ENCODE peak calls at places on chromosomes 6 and 20, in four cellular contexts. One of them, this sample, is unnamed.

GRCh38 chr20:53942121-53942816 is 128.1 kb downstream of the BCAS1 start:
- DNase-seq in GM20000: no peak
- DNase-seq in effector memory CD4-positive, alpha-beta T cell: no peak
- DNase-seq in AG09309: no peak
- DNase-seq in this sample: no peak

GRCh38 chr6:135922170-135922569 is 70.7 kb downstream of the PDE7B start:
- DNase-seq in GM20000: no peak
- DNase-seq in effector memory CD4-positive, alpha-beta T cell: no peak
- DNase-seq in AG09309: peak
- DNase-seq in this sample: peak

GRCh38 chr6:32885698-32886286 is 31.8 kb downstream of the PSMB9 start:
- DNase-seq in GM20000: peak
- DNase-seq in effector memory CD4-positive, alpha-beta T cell: no peak
- DNase-seq in AG09309: no peak
- DNase-seq in this sample: peak

GRCh38 chr6:149060300-149060984 is 257.1 kb upstream of the TAB2 start:
- DNase-seq in GM20000: peak
- DNase-seq in effector memory CD4-positive, alpha-beta T cell: peak
- DNase-seq in AG09309: no peak
- DNase-seq in this sample: no peak

GRCh38 chr6:24668997-24669361 is 2.1 kb downstream of the ACOT13 start:
- DNase-seq in effector memory CD4-positive, alpha-beta T cell: no peak
- DNase-seq in GM20000: no peak
- DNase-seq in AG09309: no peak
- DNase-seq in this sample: no peak

GRCh38 chr6:92122746-92123145 is 1296.6 kb downstream of the EPHA7 start:
- DNase-seq in GM20000: no peak
- DNase-seq in effector memory CD4-positive, alpha-beta T cell: no peak
- DNase-seq in AG09309: no peak
- DNase-seq in this sample: no peak

GRCh38 chr20:23520185-23520584 is 29.3 kb downstream of the CST8 start:
- DNase-seq in effector memory CD4-positive, alpha-beta T cell: no peak
- DNase-seq in AG09309: no peak
- DNase-seq in GM20000: no peak
- DNase-seq in this sample: no peak

GRCh38 chr20:21995461-21995860 is 290.0 kb downstream of the PAX1 start:
- DNase-seq in AG09309: no peak
- DNase-seq in GM20000: no peak
- DNase-seq in effector memory CD4-positive, alpha-beta T cell: no peak
- DNase-seq in this sample: no peak

GRCh38 chr6:157392927-157393666 is 12.1 kb downstream of the ZDHHC14 start:
- DNase-seq in GM20000: no peak
- DNase-seq in effector memory CD4-positive, alpha-beta T cell: no peak
- DNase-seq in AG09309: no peak
- DNase-seq in this sample: no peak

GRCh38 chr6:109263873-109264700 is 118.2 kb downstream of the CD164 start:
- DNase-seq in AG09309: no peak
- DNase-seq in effector memory CD4-positive, alpha-beta T cell: no peak
- DNase-seq in GM20000: no peak
- DNase-seq in this sample: no peak

GRCh38 chr6:132214716-132215115 is 186.6 kb downstream of the MOXD1 start:
- DNase-seq in AG09309: no peak
- DNase-seq in effector memory CD4-positive, alpha-beta T cell: no peak
- DNase-seq in GM20000: no peak
- DNase-seq in this sample: no peak

GRCh38 chr6:25971187-25971811 is 8.7 kb downstream of the TRIM38 start:
- DNase-seq in AG09309: peak
- DNase-seq in GM20000: no peak
- DNase-seq in effector memory CD4-positive, alpha-beta T cell: no peak
- DNase-seq in this sample: peak

GRCh38 chr20:36916199-36916598 is 35.3 kb downstream of the SAMHD1 start:
- DNase-seq in effector memory CD4-positive, alpha-beta T cell: no peak
- DNase-seq in GM20000: no peak
- DNase-seq in AG09309: no peak
- DNase-seq in this sample: no peak

GRCh38 chr6:11094411-11094851 is 797 bp downstream of the SMIM13 start:
- DNase-seq in effector memory CD4-positive, alpha-beta T cell: peak
- DNase-seq in GM20000: peak
- DNase-seq in AG09309: no peak
- DNase-seq in this sample: peak

GRCh38 chr20:478949-479429 is 16.7 kb upstream of the TBC1D20 start:
- DNase-seq in GM20000: peak
- DNase-seq in effector memory CD4-positive, alpha-beta T cell: no peak
- DNase-seq in AG09309: no peak
- DNase-seq in this sample: peak

GRCh38 chr6:48765352-48765961 is 654.5 kb upstream of the PTCHD4 start:
- DNase-seq in effector memory CD4-positive, alpha-beta T cell: no peak
- DNase-seq in GM20000: peak
- DNase-seq in AG09309: no peak
- DNase-seq in this sample: peak

This sample was measured in AG08396.